ENCODE peak calls at places on chromosomes 1 and 21, in seven cellular contexts. One of them, this sample, is unnamed.
A peak's percentile ranks its signal among the peaks of the same experiment; 100 is the strongest.

GRCh38 chr1:15123925-15124324 is 29.6 kb upstream of the TMEM51 start:
- DNase-seq in GM10248: no peak
- DNase-seq in A549: no peak
- DNase-seq in GM13976: no peak
- DNase-seq in PC-3: no peak
- DNase-seq in tibial nerve: no peak
- DNase-seq in Caco-2: no peak
- DNase-seq in this sample: no peak

GRCh38 chr1:179818743-179819173 is 58.8 kb downstream of the TOR1AIP2 start:
- DNase-seq in A549: no peak
- DNase-seq in PC-3: no peak
- DNase-seq in Caco-2: no peak
- DNase-seq in tibial nerve: no peak
- DNase-seq in GM10248: no peak
- DNase-seq in GM13976: no peak
- DNase-seq in this sample: no peak

GRCh38 chr1:206703647-206704046 is 18.9 kb downstream of the MAPKAPK2 start:
- DNase-seq in A549: no peak
- DNase-seq in tibial nerve: no peak
- DNase-seq in Caco-2: no peak
- DNase-seq in GM10248: peak; percentile 68
- DNase-seq in GM13976: peak; percentile 68
- DNase-seq in PC-3: no peak
- DNase-seq in this sample: no peak

GRCh38 chr21:38159355-38159754 is 97.4 kb upstream of the KCNJ15 start:
- DNase-seq in GM13976: peak; percentile 59
- DNase-seq in A549: no peak
- DNase-seq in PC-3: peak; percentile 77
- DNase-seq in GM10248: peak; percentile 64
- DNase-seq in Caco-2: peak; percentile 59
- DNase-seq in tibial nerve: peak; percentile 24
- DNase-seq in this sample: peak; percentile 52

GRCh38 chr21:17730782-17731181 is 88.4 kb downstream of the C21orf91 start:
- DNase-seq in PC-3: peak; percentile 11
- DNase-seq in A549: no peak
- DNase-seq in GM13976: no peak
- DNase-seq in Caco-2: no peak
- DNase-seq in tibial nerve: no peak
- DNase-seq in GM10248: no peak
- DNase-seq in this sample: no peak

GRCh38 chr1:91555821-91556531 is 55.3 kb downstream of the CDC7 start:
- DNase-seq in PC-3: peak; percentile 58
- DNase-seq in GM13976: no peak
- DNase-seq in tibial nerve: no peak
- DNase-seq in A549: no peak
- DNase-seq in GM10248: no peak
- DNase-seq in Caco-2: no peak
- DNase-seq in this sample: no peak

GRCh38 chr1:159778266-159778665 is 2.5 kb upstream of the DUSP23 start:
- DNase-seq in Caco-2: no peak
- DNase-seq in A549: no peak
- DNase-seq in GM13976: no peak
- DNase-seq in tibial nerve: no peak
- DNase-seq in GM10248: no peak
- DNase-seq in PC-3: no peak
- DNase-seq in this sample: no peak

GRCh38 chr1:48470506-48470905 is 1.5 kb downstream of the SPATA6 start:
- DNase-seq in PC-3: no peak
- DNase-seq in GM13976: no peak
- DNase-seq in GM10248: no peak
- DNase-seq in tibial nerve: no peak
- DNase-seq in Caco-2: no peak
- DNase-seq in A549: no peak
- DNase-seq in this sample: no peak

GRCh38 chr1:161427733-161428516 is 60.2 kb upstream of the CFAP126 start:
- DNase-seq in tibial nerve: no peak
- DNase-seq in GM13976: peak; percentile 58
- DNase-seq in GM10248: peak; percentile 36
- DNase-seq in A549: peak; percentile 51
- DNase-seq in PC-3: no peak
- DNase-seq in Caco-2: peak; percentile 57
- DNase-seq in this sample: no peak

GRCh38 chr1:27568247-27569087 is 35.5 kb downstream of the AHDC1 start:
- DNase-seq in tibial nerve: peak; percentile 95
- DNase-seq in GM13976: peak; percentile 99
- DNase-seq in A549: peak; percentile 86
- DNase-seq in GM10248: peak; percentile 98
- DNase-seq in PC-3: peak; percentile 97
- DNase-seq in Caco-2: peak; percentile 96
- DNase-seq in this sample: peak; percentile 92
- TF ChIP-seq CTCF in tibial nerve: peak; percentile 82
- TF ChIP-seq CTCF in GM13976: peak; percentile 75
- TF ChIP-seq CTCF in A549: peak; percentile 80
- TF ChIP-seq CTCF in GM10248: peak; percentile 64
- TF ChIP-seq CTCF in PC-3: peak; percentile 78
- TF ChIP-seq CTCF in Caco-2: peak; percentile 52
- TF ChIP-seq CTCF in this sample: peak; percentile 91

DNA sequence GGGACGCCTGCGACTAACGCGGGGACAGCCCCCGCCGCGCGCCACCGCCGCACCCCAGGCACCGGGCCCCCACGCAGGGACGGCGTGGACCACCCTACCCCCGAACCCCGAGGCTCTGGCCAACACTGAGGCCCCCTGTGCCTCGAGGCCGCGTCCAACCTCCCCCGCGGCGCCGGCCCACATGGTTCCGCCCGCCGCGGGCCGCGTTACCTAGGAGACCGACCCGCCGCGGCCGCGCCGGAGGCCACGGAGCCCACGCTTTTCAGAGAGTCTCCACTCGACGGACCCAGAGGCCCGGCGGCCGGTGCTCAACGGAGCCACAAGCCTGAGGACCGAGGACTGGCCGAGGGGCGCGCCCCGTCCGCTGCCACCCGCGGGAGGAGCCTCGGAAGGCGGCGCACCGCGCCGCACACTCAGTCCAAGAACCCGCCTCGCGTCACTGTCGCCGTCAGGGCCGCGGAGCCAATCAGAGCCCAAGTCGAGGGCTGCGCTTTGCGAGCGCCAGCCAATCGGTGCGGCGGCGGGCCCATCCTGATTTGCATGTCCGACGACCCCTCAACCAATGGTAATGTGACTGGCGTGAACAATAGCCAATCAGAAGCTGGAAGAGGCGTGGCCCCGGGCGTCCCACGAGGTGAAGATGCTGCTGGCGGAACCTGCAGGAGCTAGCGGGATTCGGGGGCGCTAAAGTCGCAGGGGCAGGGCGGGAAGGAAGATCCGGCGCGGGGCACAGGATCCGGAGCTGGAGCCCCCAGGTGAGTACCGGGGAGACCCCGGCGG is at the start of gene NPHP4:
- DNase-seq in tibial nerve: peak; percentile 99
- DNase-seq in GM13976: peak; percentile 100
- DNase-seq in A549: peak; percentile 99
- DNase-seq in GM10248: peak; percentile 99
- DNase-seq in Caco-2: peak; percentile 98
- DNase-seq in PC-3: peak; percentile 100
- DNase-seq in this sample: peak; percentile 100
- TF ChIP-seq CTCF in tibial nerve: no peak
- TF ChIP-seq CTCF in GM13976: no peak
- TF ChIP-seq CTCF in A549: no peak
- TF ChIP-seq CTCF in GM10248: no peak
- TF ChIP-seq CTCF in Caco-2: no peak
- TF ChIP-seq CTCF in PC-3: no peak
- TF ChIP-seq CTCF in this sample: peak; percentile 16

GRCh38 chr1:28796321-28797213 is 15.4 kb upstream of the OPRD1 start:
- DNase-seq in Caco-2: no peak
- DNase-seq in tibial nerve: no peak
- DNase-seq in GM10248: no peak
- DNase-seq in PC-3: no peak
- DNase-seq in GM13976: no peak
- DNase-seq in A549: no peak
- DNase-seq in this sample: no peak
- TF ChIP-seq CTCF in Caco-2: no peak
- TF ChIP-seq CTCF in tibial nerve: no peak
- TF ChIP-seq CTCF in GM10248: no peak
- TF ChIP-seq CTCF in PC-3: peak; percentile 13
- TF ChIP-seq CTCF in GM13976: no peak
- TF ChIP-seq CTCF in A549: no peak
- TF ChIP-seq CTCF in this sample: no peak

GRCh38 chr1:203196371-203196770 is 9.9 kb upstream of the CHI3L1 start:
- DNase-seq in Caco-2: no peak
- DNase-seq in A549: no peak
- DNase-seq in tibial nerve: no peak
- DNase-seq in GM10248: no peak
- DNase-seq in PC-3: no peak
- DNase-seq in GM13976: no peak
- DNase-seq in this sample: no peak
- TF ChIP-seq CTCF in Caco-2: no peak
- TF ChIP-seq CTCF in A549: no peak
- TF ChIP-seq CTCF in tibial nerve: no peak
- TF ChIP-seq CTCF in GM10248: no peak
- TF ChIP-seq CTCF in PC-3: peak; percentile 24
- TF ChIP-seq CTCF in GM13976: no peak
- TF ChIP-seq CTCF in this sample: no peak

DNA sequence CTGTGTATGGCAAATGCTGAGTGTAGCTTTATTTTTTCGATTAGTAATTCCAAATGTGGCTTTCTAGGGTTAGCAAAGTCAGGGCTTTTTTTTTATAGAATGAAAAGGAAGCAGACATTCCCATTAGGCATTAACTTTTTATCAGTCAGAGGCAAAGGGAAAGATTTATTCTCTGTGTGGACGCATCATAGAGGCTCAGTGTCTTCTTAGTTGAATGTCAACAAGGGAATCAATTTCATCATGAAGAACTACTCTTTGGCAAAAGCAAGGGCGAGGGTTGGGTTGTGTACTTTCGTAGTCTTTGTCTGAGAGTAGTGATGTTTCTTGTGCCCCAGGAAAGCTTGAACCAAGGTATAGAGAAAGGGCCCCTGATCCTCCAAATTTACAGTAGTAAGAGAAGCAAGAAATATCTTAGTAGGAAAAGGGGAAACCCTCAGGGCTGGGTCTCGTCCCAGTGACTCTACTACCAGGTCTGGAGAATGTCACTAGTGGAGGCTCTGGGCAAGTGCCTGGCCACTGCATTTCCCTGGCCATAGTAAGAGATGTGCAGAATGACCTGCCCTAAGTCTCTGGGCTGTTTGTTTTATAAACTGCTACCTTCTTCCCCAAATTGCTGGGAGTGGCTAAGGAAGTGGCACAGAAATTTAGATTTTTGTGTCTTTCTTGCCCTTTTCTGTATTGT is 30.0 kb upstream of the MACF1 start:
- DNase-seq in GM10248: no peak
- DNase-seq in PC-3: no peak
- DNase-seq in GM13976: no peak
- DNase-seq in Caco-2: no peak
- DNase-seq in tibial nerve: no peak
- DNase-seq in A549: no peak
- DNase-seq in this sample: no peak
- TF ChIP-seq CTCF in GM10248: no peak
- TF ChIP-seq CTCF in PC-3: no peak
- TF ChIP-seq CTCF in GM13976: no peak
- TF ChIP-seq CTCF in Caco-2: no peak
- TF ChIP-seq CTCF in tibial nerve: no peak
- TF ChIP-seq CTCF in A549: no peak
- TF ChIP-seq CTCF in this sample: no peak